ENCODE peak calls at places on chromosomes 1 and 21, in seven cellular contexts. E, A, N, R, S, D and B are unnamed samples.

GRCh38 chr1:32208891-32209309 is at the start of gene DCDC2B:
- DNase-seq in N (no peak), D (peak; percentile 63), R (no peak), S (peak; percentile 65), E (peak; percentile 37), A (peak; percentile 62), B (no peak)

GRCh38 chr1:211132681-211133392 is 1.1 kb downstream of the KCNH1 start:
- DNase-seq in D (no peak), S (no peak), A (no peak), R (no peak), N (no peak), E (no peak), B (no peak)

GRCh38 chr1:117846674-117847425 is 82.6 kb downstream of the GDAP2 start:
- DNase-seq in D (no peak), N (no peak), E (no peak), R (no peak), S (no peak), A (no peak), B (no peak)

GRCh38 chr1:192809286-192810252 is 730 bp downstream of the RGS2 start:
- DNase-seq in R (no peak), E (peak; percentile 65), D (peak; percentile 51), N (no peak), S (no peak), A (peak; percentile 75), B (peak; percentile 8)

GRCh38 chr1:74396462-74396861 is 115.9 kb downstream of the LRRC53 start:
- DNase-seq in E (no peak), A (no peak), D (no peak), N (no peak), R (no peak), S (no peak), B (no peak)

GRCh38 chr1:29851666-29852065 is 615.3 kb downstream of the PTPRU start:
- DNase-seq in N (no peak), S (no peak), A (no peak), E (no peak), D (no peak), R (no peak), B (no peak)

GRCh38 chr1:56157477-56157876 is 421.9 kb downstream of the PLPP3 start:
- DNase-seq in D (no peak), R (no peak), E (no peak), A (no peak), N (no peak), S (no peak), B (no peak)

GRCh38 chr1:27372808-27373690 is 1.6 kb downstream of the FCN3 start:
- DNase-seq in S (no peak), D (no peak), A (peak; percentile 72), E (no peak), N (no peak), R (peak; percentile 67), B (no peak)

GRCh38 chr21:45598666-45599065 is 44.9 kb upstream of the PCBP3 start:
- DNase-seq in A (no peak), N (no peak), S (no peak), D (no peak), E (no peak), R (peak; percentile 14), B (no peak)

GRCh38 chr1:233738850-233739249 is 124.9 kb downstream of the KCNK1 start:
- DNase-seq in S (no peak), E (no peak), R (peak; percentile 74), D (peak; percentile 64), N (peak; percentile 7), A (peak; percentile 42), B (no peak)

GRCh38 chr1:186295980-186296379 is 79.1 kb downstream of the TPR start:
- DNase-seq in S (no peak), A (no peak), R (no peak), E (peak; percentile 19), N (no peak), D (no peak), B (no peak)

GRCh38 chr1:51600954-51601353 is 15.9 kb upstream of the OSBPL9 start:
- DNase-seq in D (no peak), S (no peak), N (no peak), E (no peak), R (no peak), A (no peak), B (no peak)

GRCh38 chr21:15947707-15948106 is 217.9 kb downstream of the USP25 start:
- DNase-seq in N (no peak), S (no peak), E (no peak), R (no peak), A (peak; percentile 11), D (no peak), B (peak; percentile 6)

GRCh38 chr21:44345495-44345894 is 6.3 kb upstream of the CFAP410 start:
- DNase-seq in D (no peak), N (no peak), E (no peak), R (no peak), S (no peak), A (no peak), B (no peak)

GRCh38 chr1:219323426-219323825 is 149.7 kb downstream of the LYPLAL1 start:
- DNase-seq in E (peak; percentile 40), R (no peak), S (no peak), D (no peak), A (no peak), N (no peak), B (no peak)

GRCh38 chr1:64915381-64916274 is 50.7 kb downstream of the JAK1 start:
- DNase-seq in A (peak; percentile 75), N (no peak), R (no peak), S (peak; percentile 94), D (peak; percentile 97), E (peak; percentile 94), B (no peak)

DNA sequence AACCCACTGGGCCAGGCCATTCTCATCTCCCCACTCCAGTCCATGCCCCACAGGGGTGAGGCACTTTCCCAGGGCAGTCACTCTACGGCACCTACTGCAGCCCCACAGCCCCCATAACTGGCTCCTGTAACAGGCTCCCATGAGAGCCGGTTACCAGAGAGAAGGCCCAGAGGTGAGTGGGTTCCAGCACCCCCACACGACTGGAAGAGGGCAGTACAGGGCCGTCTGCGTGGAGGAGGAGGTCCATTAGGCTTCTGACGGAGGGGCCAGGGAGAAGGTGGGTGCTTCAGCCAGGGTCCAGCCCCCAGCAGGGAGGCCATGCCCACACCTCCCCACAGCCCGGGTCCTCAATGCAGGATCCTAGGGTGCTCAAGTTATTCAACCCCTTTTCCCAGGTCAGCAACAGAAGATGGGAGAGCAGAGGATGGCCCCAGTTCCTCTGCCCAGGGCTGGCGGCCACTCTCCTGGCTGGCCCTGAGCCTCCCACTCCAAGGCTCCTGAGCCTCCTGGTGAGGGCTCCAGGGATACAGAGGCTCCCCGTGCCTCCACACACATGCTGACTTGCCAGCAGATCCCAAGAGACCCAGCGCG is 1.6 kb downstream of the ACAP3 start:
- DNase-seq in D (no peak), E (peak; percentile 27), R (peak; percentile 55), N (no peak), A (peak; percentile 54), S (peak; percentile 52), B (no peak)
- H3K4me2 ChIP-seq in D (peak overlapping the region; percentile 88), E (peak overlapping the region; percentile 100), R (peak overlapping the region; percentile 33), N (peak overlapping the region; percentile 95), A (no peak overlapping the region), S (peak overlapping the region; percentile 80), B (peak overlapping the region; percentile 91)

GRCh38 chr1:35615440-35615839 is 25.9 kb downstream of the PSMB2 start:
- DNase-seq in R (no peak), D (no peak), N (no peak), E (no peak), S (no peak), A (peak; percentile 52), B (no peak)

GRCh38 chr1:35622510-35623171 is 18.7 kb downstream of the PSMB2 start:
- DNase-seq in N (no peak), A (no peak), D (no peak), R (no peak), S (no peak), E (no peak), B (no peak)

GRCh38 chr1:35623832-35624231 is 17.5 kb downstream of the PSMB2 start:
- DNase-seq in E (no peak), D (no peak), N (no peak), S (no peak), R (no peak), A (no peak), B (no peak)

GRCh38 chr1:35619237-35620121 is 21.8 kb downstream of the PSMB2 start:
- DNase-seq in R (no peak), D (no peak), A (peak; percentile 37), N (no peak), E (no peak), S (no peak), B (no peak)
- H3K18ac ChIP-seq in R (no peak overlapping the region), D (no peak overlapping the region), A (no peak overlapping the region), N (no peak overlapping the region), E (no peak overlapping the region), S (no peak overlapping the region), B (no peak overlapping the region)

GRCh38 chr1:154820646-154821045 is 49.4 kb downstream of the KCNN3 start:
- DNase-seq in A (no peak), R (no peak), E (no peak), S (no peak), D (no peak), N (no peak), B (no peak)
- H3K4me2 ChIP-seq in A (no peak overlapping the region), R (no peak overlapping the region), E (no peak overlapping the region), S (no peak overlapping the region), D (no peak overlapping the region), N (no peak overlapping the region), B (no peak overlapping the region)

DNA sequence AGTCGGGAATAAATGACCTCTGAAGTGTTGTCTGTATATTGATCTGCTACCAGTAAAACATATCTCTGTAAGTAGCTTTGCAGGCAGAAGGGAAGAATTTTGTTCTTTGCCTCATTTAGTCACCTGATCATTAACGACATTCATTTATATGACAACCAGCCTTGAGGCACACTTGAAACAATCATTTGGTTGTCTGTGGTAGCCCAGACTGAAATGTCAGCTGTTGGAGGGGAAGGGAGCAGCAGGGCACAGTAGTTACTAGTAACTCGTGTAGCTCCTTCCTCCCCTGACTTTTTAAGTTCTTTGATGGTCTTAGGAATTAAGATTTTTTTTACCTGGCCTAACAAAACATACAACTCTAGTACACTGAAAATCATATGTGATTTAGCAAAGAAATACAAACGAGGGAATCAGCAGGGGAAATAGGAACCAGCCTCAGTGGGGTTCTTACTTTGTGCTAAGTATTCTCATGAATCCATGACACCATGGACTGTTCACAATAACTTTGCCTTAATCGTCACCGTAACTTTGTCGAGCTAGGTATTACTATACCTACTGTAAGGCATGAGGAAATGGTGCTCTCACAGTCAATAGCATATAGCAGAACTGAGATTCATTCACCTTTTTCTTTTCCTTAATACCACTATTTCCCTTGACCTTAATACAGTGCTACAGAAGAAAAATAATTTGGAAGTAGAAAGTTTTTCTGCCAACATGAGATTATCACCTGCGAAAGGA is 6.4 kb downstream of the IL12RB2 start:
- DNase-seq in R (no peak), D (no peak), E (no peak), S (no peak), A (no peak), N (no peak), B (no peak)
- H3K18ac ChIP-seq in R (no peak overlapping the region), D (no peak overlapping the region), E (no peak overlapping the region), S (no peak overlapping the region), A (no peak overlapping the region), N (no peak overlapping the region), B (no peak overlapping the region)

GRCh38 chr1:22254756-22255155 is 111.9 kb upstream of the WNT4 start:
- DNase-seq in N (no peak), S (no peak), A (no peak), E (no peak), D (no peak), R (no peak), B (no peak)
- H3K4me2 ChIP-seq in N (no peak overlapping the region), S (no peak overlapping the region), A (no peak overlapping the region), E (no peak overlapping the region), D (no peak overlapping the region), R (no peak overlapping the region), B (no peak overlapping the region)